ENCODE peak calls at places on chromosome X, in nine cellular contexts. A, L, G, N, J, O, V, X and W are unnamed samples.

GRCh38 chrX:74525116-74525515 is 89.3 kb downstream of the RLIM start:
- DNase-seq in X (no peak), L (no peak), J (no peak), N (no peak), V (no peak), A (no peak), O (no peak), G (no peak), W (no peak)

GRCh38 chrX:114272096-114272686 is 311.7 kb upstream of the HTR2C start:
- DNase-seq in A (no peak), V (no peak), L (no peak), X (no peak), O (no peak), J (no peak), N (no peak), G (no peak), W (no peak)

GRCh38 chrX:9638871-9639270 is 126.8 kb downstream of the GPR143 start:
- DNase-seq in A (no peak), G (no peak), J (no peak), N (no peak), O (no peak), V (no peak), X (no peak), L (no peak), W (no peak)

GRCh38 chrX:5051831-5052491 is 1176.7 kb downstream of the NLGN4X start:
- DNase-seq in X (peak; percentile 30), J (no peak), G (no peak), V (peak; percentile 26), L (no peak), A (peak; percentile 78), N (no peak), O (no peak), W (no peak)

GRCh38 chrX:7270018-7270417 is 122.1 kb upstream of the PUDP start:
- DNase-seq in A (no peak), G (no peak), J (no peak), N (no peak), V (peak; percentile 46), O (peak; percentile 58), L (no peak), X (no peak), W (no peak)

GRCh38 chrX:80420147-80420546 is at the start of gene TENT5D:
- DNase-seq in J (no peak), G (no peak), N (no peak), O (no peak), V (no peak), L (no peak), X (no peak), A (no peak), W (no peak)

GRCh38 chrX:66625525-66625924 is 13.4 kb downstream of the EDA2R start:
- DNase-seq in N (no peak), X (no peak), V (no peak), G (no peak), J (no peak), L (no peak), O (no peak), A (no peak), W (no peak)

GRCh38 chrX:136797787-136798186 is 17.1 kb upstream of the ARHGEF6 start:
- DNase-seq in O (no peak), L (no peak), N (no peak), A (no peak), G (no peak), V (no peak), J (no peak), X (no peak), W (no peak)

GRCh38 chrX:147838465-147839131 is 73.1 kb upstream of the FMR1 start:
- DNase-seq in L (no peak), A (no peak), G (no peak), X (no peak), J (no peak), O (peak; percentile 21), N (no peak), V (no peak), W (peak; percentile 23)

GRCh38 chrX:124358796-124359386 is 12.5 kb downstream of the SH2D1A start:
- DNase-seq in L (no peak), X (no peak), O (no peak), N (no peak), J (no peak), G (no peak), A (no peak), V (no peak), W (no peak)

GRCh38 chrX:124362761-124363160 is 16.4 kb downstream of the SH2D1A start:
- DNase-seq in N (no peak), G (no peak), V (no peak), A (no peak), L (no peak), J (no peak), X (no peak), O (no peak), W (no peak)

DNA sequence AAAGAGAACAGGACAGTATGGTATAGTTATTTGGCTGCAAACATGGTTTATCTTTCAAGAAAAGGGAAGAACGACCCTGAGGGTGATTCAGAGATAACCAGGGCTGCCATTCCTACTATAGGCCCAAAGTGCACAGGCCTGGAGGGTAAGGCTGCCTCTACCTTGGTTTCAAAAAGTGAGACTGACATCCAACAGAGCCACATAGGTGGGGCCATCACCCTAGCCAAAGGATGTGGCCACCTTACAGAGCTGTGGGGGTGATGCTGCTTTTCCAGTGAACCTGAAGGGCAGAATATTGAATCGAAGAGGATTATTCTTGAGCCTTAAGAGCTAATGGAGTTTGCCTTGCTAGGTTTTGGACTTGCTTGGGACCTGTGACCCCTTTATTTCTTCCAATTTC is 15.7 kb downstream of the SH2D1A start:
- DNase-seq in A (no peak), L (no peak), X (no peak), N (no peak), G (no peak), O (no peak), V (no peak), J (no peak), W (no peak)
- H3K4me3 ChIP-seq in A (no peak overlapping the region), L (no peak overlapping the region), X (no peak overlapping the region), N (no peak overlapping the region), G (no peak overlapping the region), O (no peak overlapping the region), V (no peak overlapping the region), J (no peak overlapping the region), W (no peak overlapping the region)

DNA sequence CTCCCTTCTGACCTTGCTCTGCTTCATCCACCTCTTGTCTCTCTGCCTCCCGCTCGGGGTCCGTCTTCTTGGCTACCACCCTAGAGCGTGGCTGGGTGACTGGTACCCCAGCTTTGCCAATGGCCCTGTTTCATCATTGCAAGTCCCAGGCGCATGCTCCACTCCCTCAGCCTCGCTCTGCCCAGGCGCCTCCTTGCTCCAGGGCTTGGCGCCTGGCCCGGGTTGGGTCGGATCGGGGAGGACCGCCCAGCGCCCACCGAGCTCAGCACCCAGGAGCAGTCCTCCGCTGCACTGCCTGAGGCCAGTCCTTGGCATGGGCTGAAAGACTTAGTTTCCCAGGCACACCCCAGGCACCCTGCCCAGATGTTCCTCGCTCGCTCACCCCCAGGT is 577 bp downstream of the BGN start:
- DNase-seq in O (peak; percentile 70), X (no peak), A (no peak), L (no peak), J (no peak), G (no peak), N (no peak), V (no peak), W (no peak)
- H3K4me3 ChIP-seq in O (peak overlapping the region; percentile 87), X (no peak overlapping the region), A (no peak overlapping the region), L (peak overlapping the region; percentile 22), J (peak overlapping the region; percentile 40), G (peak overlapping the region; percentile 37), N (no peak overlapping the region), V (peak overlapping the region; percentile 72), W (no peak overlapping the region)

GRCh38 chrX:87409113-87409841 is 108.3 kb upstream of the KLHL4 start:
- DNase-seq in A (peak; percentile 1), G (peak; percentile 56), V (no peak), X (peak; percentile 75), J (peak; percentile 69), N (peak; percentile 84), L (peak; percentile 61), O (peak; percentile 3), W (peak; percentile 10)
- H3K4me3 ChIP-seq in A (no peak overlapping the region), G (no peak overlapping the region), V (no peak overlapping the region), X (no peak overlapping the region), J (no peak overlapping the region), N (no peak overlapping the region), L (no peak overlapping the region), O (no peak overlapping the region), W (no peak overlapping the region)

GRCh38 chrX:24590111-24590510 is 57.0 kb downstream of the PCYT1B start:
- DNase-seq in X (no peak), L (no peak), A (no peak), J (no peak), G (no peak), O (no peak), V (no peak), N (no peak), W (no peak)
- H3K4me3 ChIP-seq in X (no peak overlapping the region), L (no peak overlapping the region), A (no peak overlapping the region), J (no peak overlapping the region), G (no peak overlapping the region), O (no peak overlapping the region), V (no peak overlapping the region), N (no peak overlapping the region), W (no peak overlapping the region)

DNA sequence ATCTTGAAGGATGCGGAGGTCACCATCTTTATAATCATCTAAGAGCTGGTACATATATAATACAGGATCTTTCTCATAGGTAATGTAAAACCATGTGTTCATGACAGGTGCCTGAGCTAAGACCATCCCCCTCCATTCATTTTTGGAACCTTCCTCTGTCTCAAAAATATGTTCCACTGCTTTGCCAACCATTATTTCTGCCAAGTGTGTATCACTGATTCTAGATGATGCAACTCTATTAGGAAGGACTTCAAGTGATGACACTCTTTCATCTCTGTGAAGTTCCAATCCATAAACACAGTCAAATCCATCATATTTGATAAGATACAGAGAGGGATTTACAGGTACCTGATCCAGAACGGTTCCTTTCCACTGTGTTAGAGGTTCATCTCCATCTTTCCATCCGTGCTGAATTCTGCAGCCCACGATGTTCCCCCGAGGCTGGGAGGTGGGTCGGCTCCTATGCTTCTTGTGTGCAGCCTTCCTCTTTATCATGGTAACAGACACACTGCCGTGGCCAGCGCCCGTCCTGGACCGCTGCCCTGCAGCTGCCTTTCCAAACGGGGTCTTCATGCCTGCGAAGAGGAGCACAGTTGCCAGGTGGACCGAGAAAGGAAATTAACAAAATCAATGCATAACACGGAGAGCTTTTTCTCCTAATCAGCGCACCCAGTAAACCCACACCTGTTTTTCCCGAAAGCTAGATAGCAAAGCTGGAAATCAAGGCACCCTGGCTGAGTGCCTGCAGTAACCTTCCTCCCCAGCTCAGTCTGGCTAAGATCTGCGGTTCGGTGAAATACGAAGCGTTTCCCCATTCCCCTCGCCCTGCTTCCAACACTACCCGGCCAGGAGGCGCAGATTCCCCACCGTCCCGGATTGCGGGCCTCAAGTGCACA is 718 bp downstream of the SPIN3 start:
- DNase-seq in G (no peak), V (no peak), O (peak; percentile 22), X (peak; percentile 1), J (no peak), A (no peak), N (no peak), L (peak; percentile 54), W (no peak)
- H3K4me3 ChIP-seq in G (peak overlapping the region; percentile 62), V (peak overlapping the region; percentile 70), O (peak overlapping the region; percentile 86), X (peak overlapping the region; percentile 61), J (peak overlapping the region; percentile 67), A (peak overlapping the region; percentile 72), N (peak overlapping the region; percentile 58), L (peak overlapping the region; percentile 32), W (peak overlapping the region; percentile 81)